ENCODE peak calls at places on chromosomes 13 and 19, in seven cellular contexts. D is AG08396; A is RWPE1; L is NCI-H2081; I is stimulated activated CD4-positive, alpha-beta T cell treated with anti-CD3 and anti-CD28 coated beads, Interleukin-1b, Interleukin-23, amount 100 ng/mL, for 24 hours; C is AML-193; F is NCI-H1694. Q is an unnamed sample.

GRCh38 chr13:100921139-100921538 is 246.5 kb upstream of the TMTC4 start:
- DNase-seq in D (no peak), C (no peak), L (no peak), F (no peak), I (no peak), A (no peak), Q (no peak)

GRCh38 chr19:5664515-5664914 is 15.8 kb downstream of the MICOS13 start:
- DNase-seq in I (no peak), F (no peak), D (no peak), C (no peak), A (no peak), L (no peak), Q (no peak)

GRCh38 chr19:48819366-48819816 is 8.6 kb upstream of the BCAT2 start:
- DNase-seq in C (no peak), D (peak), A (peak), I (no peak), F (no peak), L (peak), Q (peak)

GRCh38 chr13:107835339-107836018 is 379.9 kb downstream of the LIG4 start:
- DNase-seq in D (peak), A (no peak), C (peak), F (no peak), L (no peak), I (no peak), Q (no peak)

GRCh38 chr19:2461751-2462634 is 5.2 kb upstream of the LMNB2 start:
- DNase-seq in F (no peak), I (peak), D (peak), A (peak), C (no peak), L (peak), Q (no peak)

GRCh38 chr19:10921199-10921879 is 7.1 kb downstream of the YIPF2 start:
- DNase-seq in C (no peak), I (no peak), D (no peak), A (no peak), L (no peak), F (no peak), Q (no peak)

GRCh38 chr19:18349524-18350128 is 9.2 kb downstream of the PGPEP1 start:
- DNase-seq in L (peak), A (peak), F (peak), C (peak), I (peak), D (peak), Q (no peak)

GRCh38 chr19:34588249-34588648 is 88.7 kb downstream of the SCGB2B2 start:
- DNase-seq in L (no peak), F (no peak), C (no peak), D (no peak), I (no peak), A (no peak), Q (no peak)

GRCh38 chr13:46378411-46378810 is 8.6 kb downstream of the RUBCNL start:
- DNase-seq in C (peak), L (no peak), F (no peak), I (no peak), D (no peak), A (no peak), Q (no peak)

GRCh38 chr19:54282706-54283105 is 1.8 kb upstream of the LILRB2 start:
- DNase-seq in C (no peak), A (no peak), D (no peak), I (no peak), L (no peak), F (no peak), Q (no peak)

Q was measured in LNCaP clone FGC.